ENCODE peak calls at places on chromosomes 13 and 19, in ten cellular contexts. One of them, this sample, is unnamed.

GRCh38 chr19:11736696-11737095 is 2.0 kb downstream of the ZNF823 start:
- DNase-seq in fibroblast of the aortic adventitia: peak
- DNase-seq in GM03348: peak
- DNase-seq in NCI-H1105 treated with DMSO at 0.1 percent for 48 hours: no peak
- DNase-seq in caudate nucleus: no peak
- DNase-seq in WERI-Rb-1: peak
- DNase-seq in occipital lobe: no peak
- DNase-seq in naive thymus-derived CD4-positive, alpha-beta T cell: no peak
- DNase-seq in stimulated activated CD8-positive, alpha-beta memory T cell treated with anti-CD3 and anti-CD28 coated beads, Interleukin-4, amount 100 ng/mL, for 1 hour: no peak
- DNase-seq in K562: peak
- DNase-seq in this sample: no peak

GRCh38 chr13:75473472-75473871 is 8.5 kb downstream of the TBC1D4 start:
- DNase-seq in fibroblast of the aortic adventitia: no peak
- DNase-seq in GM03348: no peak
- DNase-seq in NCI-H1105 treated with DMSO at 0.1 percent for 48 hours: no peak
- DNase-seq in caudate nucleus: no peak
- DNase-seq in WERI-Rb-1: no peak
- DNase-seq in occipital lobe: no peak
- DNase-seq in naive thymus-derived CD4-positive, alpha-beta T cell: no peak
- DNase-seq in stimulated activated CD8-positive, alpha-beta memory T cell treated with anti-CD3 and anti-CD28 coated beads, Interleukin-4, amount 100 ng/mL, for 1 hour: no peak
- DNase-seq in K562: no peak
- DNase-seq in this sample: no peak

GRCh38 chr19:6357995-6358394 is 3.3 kb upstream of the CLPP start:
- DNase-seq in fibroblast of the aortic adventitia: no peak
- DNase-seq in GM03348: no peak
- DNase-seq in NCI-H1105 treated with DMSO at 0.1 percent for 48 hours: no peak
- DNase-seq in caudate nucleus: no peak
- DNase-seq in WERI-Rb-1: no peak
- DNase-seq in occipital lobe: no peak
- DNase-seq in naive thymus-derived CD4-positive, alpha-beta T cell: no peak
- DNase-seq in stimulated activated CD8-positive, alpha-beta memory T cell treated with anti-CD3 and anti-CD28 coated beads, Interleukin-4, amount 100 ng/mL, for 1 hour: no peak
- DNase-seq in K562: no peak
- DNase-seq in this sample: no peak

GRCh38 chr19:3034194-3034844 is 5.2 kb upstream of the TLE2 start:
- DNase-seq in fibroblast of the aortic adventitia: peak
- DNase-seq in GM03348: no peak
- DNase-seq in NCI-H1105 treated with DMSO at 0.1 percent for 48 hours: no peak
- DNase-seq in caudate nucleus: peak
- DNase-seq in WERI-Rb-1: no peak
- DNase-seq in occipital lobe: no peak
- DNase-seq in naive thymus-derived CD4-positive, alpha-beta T cell: no peak
- DNase-seq in stimulated activated CD8-positive, alpha-beta memory T cell treated with anti-CD3 and anti-CD28 coated beads, Interleukin-4, amount 100 ng/mL, for 1 hour: no peak
- DNase-seq in K562: peak
- DNase-seq in this sample: no peak

GRCh38 chr19:48419158-48419920 is 25.9 kb downstream of the GRIN2D start:
- DNase-seq in fibroblast of the aortic adventitia: no peak
- DNase-seq in GM03348: peak
- DNase-seq in NCI-H1105 treated with DMSO at 0.1 percent for 48 hours: no peak
- DNase-seq in caudate nucleus: peak
- DNase-seq in WERI-Rb-1: peak
- DNase-seq in occipital lobe: peak
- DNase-seq in naive thymus-derived CD4-positive, alpha-beta T cell: peak
- DNase-seq in stimulated activated CD8-positive, alpha-beta memory T cell treated with anti-CD3 and anti-CD28 coated beads, Interleukin-4, amount 100 ng/mL, for 1 hour: no peak
- DNase-seq in K562: peak
- DNase-seq in this sample: no peak

GRCh38 chr13:113226873-113227272 is 17.5 kb downstream of the CUL4A start:
- DNase-seq in fibroblast of the aortic adventitia: no peak
- DNase-seq in GM03348: no peak
- DNase-seq in NCI-H1105 treated with DMSO at 0.1 percent for 48 hours: no peak
- DNase-seq in caudate nucleus: no peak
- DNase-seq in WERI-Rb-1: no peak
- DNase-seq in occipital lobe: no peak
- DNase-seq in naive thymus-derived CD4-positive, alpha-beta T cell: no peak
- DNase-seq in stimulated activated CD8-positive, alpha-beta memory T cell treated with anti-CD3 and anti-CD28 coated beads, Interleukin-4, amount 100 ng/mL, for 1 hour: no peak
- DNase-seq in K562: no peak
- DNase-seq in this sample: no peak

GRCh38 chr19:19538077-19538764 is at the start of gene CILP2:
- DNase-seq in fibroblast of the aortic adventitia: no peak
- DNase-seq in GM03348: peak
- DNase-seq in NCI-H1105 treated with DMSO at 0.1 percent for 48 hours: peak
- DNase-seq in caudate nucleus: no peak
- DNase-seq in WERI-Rb-1: no peak
- DNase-seq in occipital lobe: no peak
- DNase-seq in naive thymus-derived CD4-positive, alpha-beta T cell: no peak
- DNase-seq in stimulated activated CD8-positive, alpha-beta memory T cell treated with anti-CD3 and anti-CD28 coated beads, Interleukin-4, amount 100 ng/mL, for 1 hour: no peak
- DNase-seq in K562: no peak
- DNase-seq in this sample: no peak

GRCh38 chr13:77235456-77236022 is 91.4 kb downstream of the MYCBP2 start:
- DNase-seq in fibroblast of the aortic adventitia: no peak
- DNase-seq in GM03348: no peak
- DNase-seq in NCI-H1105 treated with DMSO at 0.1 percent for 48 hours: no peak
- DNase-seq in caudate nucleus: no peak
- DNase-seq in WERI-Rb-1: no peak
- DNase-seq in occipital lobe: no peak
- DNase-seq in naive thymus-derived CD4-positive, alpha-beta T cell: no peak
- DNase-seq in stimulated activated CD8-positive, alpha-beta memory T cell treated with anti-CD3 and anti-CD28 coated beads, Interleukin-4, amount 100 ng/mL, for 1 hour: no peak
- DNase-seq in K562: peak
- DNase-seq in this sample: no peak

GRCh38 chr19:16702123-16702522 is 17.5 kb upstream of the NWD1 start:
- DNase-seq in fibroblast of the aortic adventitia: peak
- DNase-seq in GM03348: peak
- DNase-seq in NCI-H1105 treated with DMSO at 0.1 percent for 48 hours: no peak
- DNase-seq in caudate nucleus: no peak
- DNase-seq in WERI-Rb-1: no peak
- DNase-seq in occipital lobe: no peak
- DNase-seq in naive thymus-derived CD4-positive, alpha-beta T cell: no peak
- DNase-seq in stimulated activated CD8-positive, alpha-beta memory T cell treated with anti-CD3 and anti-CD28 coated beads, Interleukin-4, amount 100 ng/mL, for 1 hour: no peak
- DNase-seq in K562: peak
- DNase-seq in this sample: no peak

GRCh38 chr13:75666646-75667351 is 30.7 kb downstream of the LMO7 start:
- DNase-seq in fibroblast of the aortic adventitia: peak
- DNase-seq in GM03348: peak
- DNase-seq in NCI-H1105 treated with DMSO at 0.1 percent for 48 hours: no peak
- DNase-seq in caudate nucleus: no peak
- DNase-seq in WERI-Rb-1: no peak
- DNase-seq in occipital lobe: no peak
- DNase-seq in naive thymus-derived CD4-positive, alpha-beta T cell: no peak
- DNase-seq in stimulated activated CD8-positive, alpha-beta memory T cell treated with anti-CD3 and anti-CD28 coated beads, Interleukin-4, amount 100 ng/mL, for 1 hour: no peak
- DNase-seq in K562: no peak
- DNase-seq in this sample: no peak